ENCODE peak calls at places on chromosome 6, in ten cellular contexts. One of them, this sample, is unnamed.
A peak's percentile ranks its signal among the peaks of the same experiment; 100 is the strongest.

GRCh38 chr6:103184776-103185175 is 1674.9 kb downstream of the HACE1 start:
- DNase-seq in A549: no peak
- DNase-seq in IMR-90: no peak
- DNase-seq in RWPE1: no peak
- DNase-seq in HepG2: no peak
- DNase-seq in K562: no peak
- DNase-seq in SK-N-SH: no peak
- DNase-seq in left ventricle myocardium inferior: no peak
- DNase-seq in heart right ventricle: no peak
- DNase-seq in Panc1: no peak
- DNase-seq in this sample: no peak

GRCh38 chr6:38725414-38726183 is 10.5 kb downstream of the DNAH8 start:
- DNase-seq in left ventricle myocardium inferior: no peak
- DNase-seq in RWPE1: no peak
- DNase-seq in HepG2: no peak
- DNase-seq in K562: no peak
- DNase-seq in heart right ventricle: no peak
- DNase-seq in IMR-90: no peak
- DNase-seq in SK-N-SH: no peak
- DNase-seq in A549: no peak
- DNase-seq in Panc1: no peak
- DNase-seq in this sample: no peak

GRCh38 chr6:117264487-117265424 is 602 bp upstream of the VGLL2 start:
- DNase-seq in K562: no peak
- DNase-seq in IMR-90: no peak
- DNase-seq in RWPE1: no peak
- DNase-seq in HepG2: no peak
- DNase-seq in heart right ventricle: no peak
- DNase-seq in Panc1: no peak
- DNase-seq in A549: peak; percentile 4
- DNase-seq in SK-N-SH: peak; percentile 26
- DNase-seq in left ventricle myocardium inferior: no peak
- DNase-seq in this sample: peak; percentile 66

GRCh38 chr6:143592335-143592734 is 80.8 kb upstream of the FUCA2 start:
- DNase-seq in Panc1: no peak
- DNase-seq in HepG2: peak; percentile 23
- DNase-seq in RWPE1: peak; percentile 14
- DNase-seq in left ventricle myocardium inferior: no peak
- DNase-seq in SK-N-SH: no peak
- DNase-seq in K562: peak; percentile 70
- DNase-seq in IMR-90: no peak
- DNase-seq in A549: peak; percentile 3
- DNase-seq in heart right ventricle: no peak
- DNase-seq in this sample: no peak

GRCh38 chr6:149138699-149139294 is 178.7 kb upstream of the TAB2 start:
- DNase-seq in SK-N-SH: no peak
- DNase-seq in RWPE1: no peak
- DNase-seq in Panc1: no peak
- DNase-seq in heart right ventricle: no peak
- DNase-seq in K562: no peak
- DNase-seq in IMR-90: no peak
- DNase-seq in A549: no peak
- DNase-seq in left ventricle myocardium inferior: no peak
- DNase-seq in HepG2: no peak
- DNase-seq in this sample: no peak

GRCh38 chr6:84763397-84764331 is 734 bp downstream of the TBX18 start:
- DNase-seq in Panc1: peak; percentile 12
- DNase-seq in A549: peak; percentile 53
- DNase-seq in RWPE1: peak; percentile 85
- DNase-seq in K562: peak; percentile 92
- DNase-seq in IMR-90: peak; percentile 14
- DNase-seq in HepG2: no peak
- DNase-seq in SK-N-SH: peak; percentile 56
- DNase-seq in left ventricle myocardium inferior: peak; percentile 64
- DNase-seq in heart right ventricle: peak; percentile 66
- DNase-seq in this sample: peak; percentile 94

GRCh38 chr6:41594326-41594725 is 43.9 kb upstream of the MDFI start:
- DNase-seq in SK-N-SH: no peak
- DNase-seq in HepG2: no peak
- DNase-seq in heart right ventricle: no peak
- DNase-seq in IMR-90: no peak
- DNase-seq in Panc1: no peak
- DNase-seq in RWPE1: no peak
- DNase-seq in A549: no peak
- DNase-seq in left ventricle myocardium inferior: no peak
- DNase-seq in K562: no peak
- DNase-seq in this sample: no peak

GRCh38 chr6:24918641-24919403 is 16.9 kb downstream of the RIPOR2 start:
- DNase-seq in IMR-90: no peak
- DNase-seq in HepG2: no peak
- DNase-seq in Panc1: no peak
- DNase-seq in left ventricle myocardium inferior: no peak
- DNase-seq in heart right ventricle: no peak
- DNase-seq in RWPE1: no peak
- DNase-seq in K562: no peak
- DNase-seq in A549: no peak
- DNase-seq in SK-N-SH: peak; percentile 17
- DNase-seq in this sample: no peak

DNA sequence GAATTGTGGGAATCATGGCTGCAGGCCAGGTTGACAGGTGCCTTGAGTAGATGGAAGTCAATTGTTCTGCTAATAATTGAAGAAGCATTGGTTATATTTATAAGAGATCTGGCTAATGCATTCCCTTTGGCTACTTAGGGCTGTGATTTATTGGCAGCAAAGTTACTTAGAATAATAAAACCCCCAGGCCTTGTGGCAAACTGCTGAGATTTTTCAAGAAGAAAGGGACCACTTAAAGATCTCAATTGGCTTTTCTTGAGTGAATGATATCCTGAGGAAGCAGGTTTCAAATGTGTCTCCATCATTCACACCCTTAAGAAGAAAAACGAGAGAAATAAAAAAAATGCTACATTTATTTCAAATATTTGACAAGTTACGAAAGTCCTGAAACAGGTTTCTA is 27.4 kb downstream of the DDO start:
- DNase-seq in heart right ventricle: no peak
- DNase-seq in K562: no peak
- DNase-seq in IMR-90: no peak
- DNase-seq in Panc1: no peak
- DNase-seq in SK-N-SH: no peak
- DNase-seq in A549: no peak
- DNase-seq in HepG2: no peak
- DNase-seq in RWPE1: no peak
- DNase-seq in left ventricle myocardium inferior: no peak
- DNase-seq in this sample: no peak
- H3K27ac ChIP-seq in heart right ventricle: no peak overlapping the region
- H3K27ac ChIP-seq in K562: no peak overlapping the region
- H3K27ac ChIP-seq in IMR-90: no peak overlapping the region
- H3K27ac ChIP-seq in Panc1: no peak overlapping the region
- H3K27ac ChIP-seq in SK-N-SH: no peak overlapping the region
- H3K27ac ChIP-seq in A549: no peak overlapping the region
- H3K27ac ChIP-seq in HepG2: no peak overlapping the region
- H3K27ac ChIP-seq in RWPE1: no peak overlapping the region
- H3K27ac ChIP-seq in left ventricle myocardium inferior: no peak overlapping the region
- H3K27ac ChIP-seq in this sample: no peak overlapping the region

GRCh38 chr6:2977799-2978558 is 6.6 kb upstream of the SERPINB6 start:
- DNase-seq in IMR-90: no peak
- DNase-seq in heart right ventricle: no peak
- DNase-seq in A549: no peak
- DNase-seq in RWPE1: no peak
- DNase-seq in Panc1: no peak
- DNase-seq in SK-N-SH: no peak
- DNase-seq in K562: no peak
- DNase-seq in left ventricle myocardium inferior: no peak
- DNase-seq in HepG2: no peak
- DNase-seq in this sample: no peak

GRCh38 chr6:2976060-2976459 is 4.7 kb upstream of the SERPINB6 start:
- DNase-seq in heart right ventricle: no peak
- DNase-seq in left ventricle myocardium inferior: no peak
- DNase-seq in K562: no peak
- DNase-seq in A549: no peak
- DNase-seq in RWPE1: no peak
- DNase-seq in Panc1: no peak
- DNase-seq in HepG2: no peak
- DNase-seq in IMR-90: no peak
- DNase-seq in SK-N-SH: no peak
- DNase-seq in this sample: no peak

GRCh38 chr6:2978923-2979322 is 7.6 kb upstream of the SERPINB6 start:
- DNase-seq in K562: no peak
- DNase-seq in heart right ventricle: no peak
- DNase-seq in left ventricle myocardium inferior: no peak
- DNase-seq in SK-N-SH: no peak
- DNase-seq in A549: no peak
- DNase-seq in HepG2: no peak
- DNase-seq in IMR-90: no peak
- DNase-seq in Panc1: no peak
- DNase-seq in RWPE1: no peak
- DNase-seq in this sample: no peak

GRCh38 chr6:2977290-2977689 is 5.9 kb upstream of the SERPINB6 start:
- DNase-seq in HepG2: no peak
- DNase-seq in IMR-90: no peak
- DNase-seq in SK-N-SH: no peak
- DNase-seq in left ventricle myocardium inferior: no peak
- DNase-seq in A549: no peak
- DNase-seq in Panc1: no peak
- DNase-seq in RWPE1: no peak
- DNase-seq in K562: no peak
- DNase-seq in heart right ventricle: no peak
- DNase-seq in this sample: no peak

GRCh38 chr6:2976571-2977085 is 5.3 kb upstream of the SERPINB6 start:
- DNase-seq in left ventricle myocardium inferior: no peak
- DNase-seq in heart right ventricle: no peak
- DNase-seq in HepG2: no peak
- DNase-seq in A549: peak; percentile 34
- DNase-seq in SK-N-SH: no peak
- DNase-seq in RWPE1: peak; percentile 57
- DNase-seq in K562: no peak
- DNase-seq in Panc1: no peak
- DNase-seq in IMR-90: peak; percentile 87
- DNase-seq in this sample: peak; percentile 46
- H3K27ac ChIP-seq in left ventricle myocardium inferior: no peak overlapping the region
- H3K27ac ChIP-seq in heart right ventricle: no peak overlapping the region
- H3K27ac ChIP-seq in HepG2: no peak overlapping the region
- H3K27ac ChIP-seq in A549: peak overlapping the region; percentile 86
- H3K27ac ChIP-seq in SK-N-SH: peak overlapping the region; percentile 86
- H3K27ac ChIP-seq in RWPE1: peak overlapping the region; percentile 30
- H3K27ac ChIP-seq in K562: peak overlapping the region; percentile 14
- H3K27ac ChIP-seq in Panc1: peak overlapping the region; percentile 50
- H3K27ac ChIP-seq in IMR-90: peak overlapping the region; percentile 92
- H3K27ac ChIP-seq in this sample: peak overlapping the region; percentile 52

GRCh38 chr6:53282234-53282633 is 66.5 kb downstream of the ELOVL5 start:
- DNase-seq in heart right ventricle: no peak
- DNase-seq in left ventricle myocardium inferior: no peak
- DNase-seq in A549: no peak
- DNase-seq in IMR-90: no peak
- DNase-seq in HepG2: no peak
- DNase-seq in Panc1: no peak
- DNase-seq in SK-N-SH: no peak
- DNase-seq in RWPE1: no peak
- DNase-seq in K562: no peak
- DNase-seq in this sample: no peak

GRCh38 chr6:53280207-53280606 is 68.5 kb downstream of the ELOVL5 start:
- DNase-seq in IMR-90: no peak
- DNase-seq in left ventricle myocardium inferior: no peak
- DNase-seq in HepG2: no peak
- DNase-seq in Panc1: no peak
- DNase-seq in heart right ventricle: no peak
- DNase-seq in RWPE1: no peak
- DNase-seq in A549: no peak
- DNase-seq in K562: no peak
- DNase-seq in SK-N-SH: no peak
- DNase-seq in this sample: no peak

GRCh38 chr6:53282741-53283140 is 66.0 kb downstream of the ELOVL5 start:
- DNase-seq in Panc1: no peak
- DNase-seq in HepG2: no peak
- DNase-seq in IMR-90: no peak
- DNase-seq in heart right ventricle: no peak
- DNase-seq in K562: no peak
- DNase-seq in RWPE1: no peak
- DNase-seq in left ventricle myocardium inferior: no peak
- DNase-seq in A549: no peak
- DNase-seq in SK-N-SH: no peak
- DNase-seq in this sample: no peak

GRCh38 chr6:53279301-53279700 is 69.4 kb downstream of the ELOVL5 start:
- DNase-seq in SK-N-SH: no peak
- DNase-seq in HepG2: no peak
- DNase-seq in IMR-90: no peak
- DNase-seq in Panc1: no peak
- DNase-seq in heart right ventricle: no peak
- DNase-seq in left ventricle myocardium inferior: no peak
- DNase-seq in A549: no peak
- DNase-seq in RWPE1: no peak
- DNase-seq in K562: no peak
- DNase-seq in this sample: no peak

DNA sequence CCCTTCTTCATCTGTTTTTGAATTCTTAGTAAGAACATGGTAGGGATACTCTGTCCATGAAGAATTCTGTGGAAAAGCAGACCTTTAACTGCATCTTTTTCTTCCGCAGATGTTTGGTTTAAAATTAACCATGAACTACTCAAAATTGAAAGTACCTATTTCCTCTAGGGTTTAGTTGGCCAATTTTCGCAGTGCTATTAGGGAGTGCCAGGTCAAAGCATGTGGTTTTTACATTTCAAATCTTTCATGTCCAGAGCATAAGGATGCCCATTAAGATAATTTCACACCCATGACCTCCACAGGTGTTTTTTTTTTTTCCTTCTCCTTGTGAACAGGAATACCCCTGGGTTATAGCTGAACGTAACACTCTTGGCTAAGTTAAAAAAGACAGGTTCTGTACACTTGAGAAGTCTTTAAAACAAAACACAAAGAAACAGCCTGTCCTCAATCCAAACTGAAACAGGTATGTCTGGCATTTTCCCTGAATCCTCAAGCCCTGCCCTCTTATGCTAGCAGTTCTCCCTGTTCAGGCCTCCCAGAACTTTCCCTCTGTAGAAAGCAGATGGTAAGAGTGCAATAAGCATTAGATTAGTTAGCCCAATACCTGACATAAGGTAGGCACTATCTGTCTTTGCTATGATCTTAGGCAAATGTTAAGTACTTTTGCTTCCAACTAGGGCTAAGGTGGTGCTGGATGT is 67.1 kb downstream of the ELOVL5 start:
- DNase-seq in A549: no peak
- DNase-seq in SK-N-SH: no peak
- DNase-seq in left ventricle myocardium inferior: no peak
- DNase-seq in heart right ventricle: no peak
- DNase-seq in RWPE1: no peak
- DNase-seq in K562: no peak
- DNase-seq in HepG2: no peak
- DNase-seq in IMR-90: no peak
- DNase-seq in Panc1: no peak
- DNase-seq in this sample: no peak
- H3K27ac ChIP-seq in A549: no peak overlapping the region
- H3K27ac ChIP-seq in SK-N-SH: peak overlapping the region; percentile 39
- H3K27ac ChIP-seq in left ventricle myocardium inferior: peak overlapping the region; percentile 36
- H3K27ac ChIP-seq in heart right ventricle: peak overlapping the region; percentile 5
- H3K27ac ChIP-seq in RWPE1: no peak overlapping the region
- H3K27ac ChIP-seq in K562: no peak overlapping the region
- H3K27ac ChIP-seq in HepG2: no peak overlapping the region
- H3K27ac ChIP-seq in IMR-90: no peak overlapping the region
- H3K27ac ChIP-seq in Panc1: no peak overlapping the region
- H3K27ac ChIP-seq in this sample: no peak overlapping the region

GRCh38 chr6:156391379-156391777 is 385.8 kb upstream of the ARID1B start:
- DNase-seq in K562: no peak
- DNase-seq in Panc1: no peak
- DNase-seq in heart right ventricle: no peak
- DNase-seq in SK-N-SH: peak; percentile 59
- DNase-seq in IMR-90: no peak
- DNase-seq in A549: no peak
- DNase-seq in RWPE1: no peak
- DNase-seq in left ventricle myocardium inferior: no peak
- DNase-seq in HepG2: no peak
- DNase-seq in this sample: no peak

GRCh38 chr6:156389296-156389695 is 387.9 kb upstream of the ARID1B start:
- DNase-seq in HepG2: no peak
- DNase-seq in SK-N-SH: no peak
- DNase-seq in Panc1: no peak
- DNase-seq in A549: no peak
- DNase-seq in heart right ventricle: no peak
- DNase-seq in K562: no peak
- DNase-seq in RWPE1: no peak
- DNase-seq in IMR-90: no peak
- DNase-seq in left ventricle myocardium inferior: no peak
- DNase-seq in this sample: no peak

GRCh38 chr6:156390621-156391378 is 386.4 kb upstream of the ARID1B start:
- DNase-seq in RWPE1: no peak
- DNase-seq in IMR-90: no peak
- DNase-seq in Panc1: no peak
- DNase-seq in A549: no peak
- DNase-seq in left ventricle myocardium inferior: no peak
- DNase-seq in SK-N-SH: no peak
- DNase-seq in heart right ventricle: no peak
- DNase-seq in K562: no peak
- DNase-seq in HepG2: no peak
- DNase-seq in this sample: no peak

GRCh38 chr6:156395276-156395675 is 381.9 kb upstream of the ARID1B start:
- DNase-seq in SK-N-SH: no peak
- DNase-seq in RWPE1: no peak
- DNase-seq in heart right ventricle: no peak
- DNase-seq in left ventricle myocardium inferior: no peak
- DNase-seq in K562: no peak
- DNase-seq in HepG2: no peak
- DNase-seq in A549: no peak
- DNase-seq in IMR-90: no peak
- DNase-seq in Panc1: no peak
- DNase-seq in this sample: no peak

DNA sequence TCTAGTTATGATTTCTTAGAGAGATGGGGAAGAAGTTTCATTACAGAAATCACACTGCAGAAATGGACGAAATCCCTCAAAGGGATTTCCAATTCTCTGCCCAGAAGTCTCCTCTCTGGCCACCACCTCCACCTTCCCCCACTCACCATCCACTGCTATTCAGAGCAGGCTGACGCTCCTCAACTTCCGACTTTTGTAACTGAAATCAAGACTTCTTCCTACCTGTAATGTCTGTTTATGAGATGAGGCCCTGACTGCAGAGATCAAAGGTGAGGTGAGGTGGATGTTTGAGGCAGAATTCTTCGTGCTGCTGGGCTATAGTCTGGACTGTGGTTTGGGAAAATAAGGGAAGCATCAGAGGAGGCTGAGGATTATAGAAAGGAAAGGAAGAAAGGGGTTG is 385.2 kb upstream of the ARID1B start:
- DNase-seq in A549: no peak
- DNase-seq in RWPE1: no peak
- DNase-seq in HepG2: no peak
- DNase-seq in SK-N-SH: no peak
- DNase-seq in heart right ventricle: no peak
- DNase-seq in Panc1: no peak
- DNase-seq in IMR-90: no peak
- DNase-seq in K562: no peak
- DNase-seq in left ventricle myocardium inferior: no peak
- DNase-seq in this sample: no peak
- H3K27ac ChIP-seq in A549: no peak overlapping the region
- H3K27ac ChIP-seq in RWPE1: no peak overlapping the region
- H3K27ac ChIP-seq in HepG2: no peak overlapping the region
- H3K27ac ChIP-seq in SK-N-SH: no peak overlapping the region
- H3K27ac ChIP-seq in heart right ventricle: no peak overlapping the region
- H3K27ac ChIP-seq in Panc1: peak overlapping the region; percentile 5
- H3K27ac ChIP-seq in IMR-90: no peak overlapping the region
- H3K27ac ChIP-seq in K562: no peak overlapping the region
- H3K27ac ChIP-seq in left ventricle myocardium inferior: no peak overlapping the region
- H3K27ac ChIP-seq in this sample: no peak overlapping the region

This sample was measured in SJSA1.